ENCODE peak calls at places on chromosomes 12 and 14, in ten cellular contexts. F is ovary; V is PC-3; U is vagina; B is brain microvascular endothelial cell; O is DND-41; X is right lobe of liver; Q is sigmoid colon; L is CD4-positive, CD25-positive, alpha-beta regulatory T cell; M is keratinocyte. A is an unnamed sample. For H3K27me3 and H3K36me3, the result is how much of the 10 kb centered on the place peaks cover.

GRCh38 chr14:78737606-78738005 is 567.4 kb downstream of the NRXN3 start:
- DNase-seq in M (no peak), F (no peak), Q (no peak), X (no peak), V (no peak), O (no peak), U (no peak), B (no peak), L (no peak), A (no peak)

GRCh38 chr12:15858348-15858747 is 23.8 kb upstream of the STRAP start:
- DNase-seq in V (no peak), O (no peak), Q (no peak), F (no peak), X (no peak), U (no peak), B (no peak), L (no peak), M (no peak), A (no peak)

GRCh38 chr14:76924363-76925151 is 98.3 kb downstream of the LRRC74A start:
- DNase-seq in Q (no peak), V (no peak), U (no peak), F (no peak), O (peak), L (peak), X (no peak), M (no peak), B (peak), A (no peak)

GRCh38 chr14:35247777-35248475 is 44.3 kb upstream of the PSMA6 start:
- DNase-seq in F (no peak), L (no peak), M (no peak), X (no peak), B (no peak), U (no peak), Q (no peak), O (no peak), V (no peak), A (no peak)

GRCh38 chr14:96624661-96625435 is 122.7 kb downstream of the PAPOLA start:
- DNase-seq in L (no peak), V (no peak), B (no peak), F (no peak), M (no peak), Q (no peak), O (no peak), U (no peak), X (no peak), A (no peak)

GRCh38 chr14:65003394-65003793 is 16.7 kb downstream of the FNTB start:
- DNase-seq in L (no peak), M (no peak), U (no peak), F (no peak), Q (no peak), V (no peak), B (no peak), X (no peak), O (no peak), A (no peak)

GRCh38 chr14:44962573-44963528 is 861 bp downstream of the TOGARAM1 start:
- DNase-seq in F (peak), B (peak), U (peak), M (no peak), L (no peak), O (no peak), Q (peak), V (peak), X (peak), A (peak)

GRCh38 chr14:77007339-77007974 is 21.1 kb downstream of the IRF2BPL start:
- DNase-seq in L (no peak), F (no peak), Q (no peak), O (no peak), X (peak), V (no peak), M (no peak), U (no peak), B (no peak), A (no peak)

GRCh38 chr14:21494902-21495762 is 16.0 kb downstream of the METTL3 start:
- DNase-seq in L (no peak), B (no peak), M (no peak), Q (no peak), X (no peak), V (no peak), U (no peak), F (no peak), O (no peak), A (no peak)

GRCh38 chr12:110826592-110827200 is 20.1 kb upstream of the CCDC63 start:
- DNase-seq in L (peak), U (no peak), F (peak), X (peak), M (peak), O (peak), B (peak), V (peak), Q (peak), A (peak)

GRCh38 chr14:104882325-104882973 is 17.4 kb downstream of the CEP170B start:
- DNase-seq in B (no peak), M (peak), L (no peak), Q (no peak), O (peak), U (no peak), F (no peak), X (no peak), V (peak), A (peak)

GRCh38 chr14:104465482-104466390 is 113.8 kb upstream of the C14orf180 start:
- DNase-seq in Q (no peak), O (no peak), L (no peak), F (no peak), V (no peak), X (no peak), U (peak), B (no peak), M (no peak), A (no peak)

GRCh38 chr14:76168531-76168930 is 16.8 kb downstream of the GPATCH2L start:
- DNase-seq in Q (no peak), B (no peak), X (no peak), O (no peak), V (peak), U (no peak), L (no peak), M (no peak), F (no peak), A (no peak)

DNA sequence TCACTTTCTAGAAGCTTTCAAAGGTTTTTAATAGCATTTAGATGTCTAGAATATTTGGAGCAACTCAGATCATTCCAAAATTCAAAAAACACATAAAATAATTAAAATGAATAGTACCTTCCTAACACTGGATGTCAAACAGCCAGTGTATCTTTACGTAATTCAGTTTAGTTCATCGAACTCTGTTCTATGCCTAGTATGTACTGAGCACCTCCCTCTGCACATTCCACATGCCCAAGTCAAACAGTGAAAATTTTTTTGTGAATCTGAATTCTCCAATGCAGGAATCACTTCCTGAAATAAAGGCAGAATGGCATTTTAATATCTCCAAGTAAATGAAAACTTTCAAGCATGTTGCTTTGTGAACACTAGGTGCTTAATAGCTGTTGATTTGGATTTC is 192.3 kb downstream of the C12orf42 start:
- DNase-seq in Q (no peak), X (no peak), M (no peak), F (no peak), L (no peak), O (no peak), V (no peak), B (no peak), U (no peak), A (no peak)
- H3K27me3 ChIP-seq in Q (under half), X (under half), M (under half), F (under half), L (under half), O (under half), V (under half), B (under half), U (under half), A (under half)

DNA sequence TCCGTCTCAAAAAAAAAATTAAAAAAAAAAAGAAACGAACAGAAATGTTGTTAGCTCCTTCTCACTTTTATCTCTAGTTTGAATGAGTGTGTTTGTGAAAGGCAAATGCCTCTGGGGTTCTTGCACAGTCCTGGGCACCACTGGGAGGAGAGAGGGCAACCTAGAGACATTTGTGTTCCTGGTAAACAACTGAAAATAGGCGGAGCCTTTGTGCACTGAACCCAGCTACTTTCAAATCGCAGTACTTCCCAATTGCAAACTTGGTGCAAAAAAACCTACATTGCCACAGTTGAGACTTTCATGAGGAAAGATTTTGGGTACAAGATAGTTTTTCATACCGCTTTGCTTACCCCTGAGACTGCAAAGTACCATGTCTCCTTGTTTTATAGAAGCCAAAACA is 430.0 kb downstream of the ZFP36L1 start:
- DNase-seq in Q (no peak), F (no peak), L (no peak), M (no peak), O (no peak), B (no peak), X (no peak), U (no peak), V (no peak), A (no peak)
- H3K4me3 ChIP-seq in Q (no peak), F (no peak), L (no peak), M (no peak), O (no peak), B (no peak), X (no peak), U (no peak), V (no peak), A (no peak)

DNA sequence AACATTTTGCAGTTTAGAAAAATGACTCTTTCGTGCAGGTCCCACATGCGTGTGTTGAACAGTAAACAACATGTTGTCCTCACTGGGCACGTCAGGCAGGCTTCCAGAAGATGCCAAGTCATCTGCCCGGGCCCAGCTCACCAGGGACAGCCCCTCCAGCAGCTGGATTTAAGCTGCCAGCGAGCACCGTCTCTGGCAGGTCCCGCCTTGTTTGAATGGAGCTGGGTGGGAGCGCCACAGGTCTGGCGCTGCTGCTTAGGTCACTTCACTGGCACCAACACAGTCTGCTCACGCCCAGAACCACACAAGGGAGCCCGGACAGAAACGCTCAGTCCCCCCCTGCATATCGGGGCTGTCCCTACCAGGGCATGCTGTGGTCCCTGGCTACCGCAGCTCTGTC is 33.1 kb upstream of the MMP17 start:
- DNase-seq in B (no peak), U (no peak), V (no peak), O (no peak), X (no peak), L (no peak), Q (no peak), M (no peak), F (no peak), A (no peak)
- H3K36me3 ChIP-seq in B (under half), U (under half), V (under half), O (half or more), X (under half), L (half or more), Q (half or more), M (under half), F (under half), A (under half)

GRCh38 chr12:4951601-4952000 is 41.9 kb downstream of the KCNA1 start:
- DNase-seq in V (no peak), O (no peak), Q (no peak), F (no peak), X (no peak), L (no peak), M (no peak), B (no peak), U (no peak), A (no peak)
- H3K27me3 ChIP-seq in V (under half), O (half or more), Q (under half), F (under half), X (under half), L (under half), M (under half), B (under half), U (under half), A (under half)

GRCh38 chr12:544941-545635 is 85.3 kb downstream of the B4GALNT3 start:
- DNase-seq in O (no peak), B (no peak), F (no peak), M (no peak), Q (no peak), X (no peak), V (no peak), L (no peak), U (no peak), A (no peak)

GRCh38 chr12:547883-548470 is 88.2 kb downstream of the B4GALNT3 start:
- DNase-seq in F (no peak), V (no peak), M (no peak), U (no peak), B (no peak), Q (no peak), X (no peak), L (no peak), O (no peak), A (no peak)

GRCh38 chr12:546265-546919 is 86.7 kb downstream of the B4GALNT3 start:
- DNase-seq in M (no peak), X (no peak), Q (no peak), O (no peak), F (no peak), B (no peak), U (no peak), V (no peak), L (no peak), A (no peak)

GRCh38 chr12:545835-546234 is 86.1 kb downstream of the B4GALNT3 start:
- DNase-seq in L (no peak), Q (no peak), B (no peak), X (no peak), O (no peak), F (no peak), V (no peak), U (no peak), M (no peak), A (no peak)

GRCh38 chr12:546920-547845 is 87.4 kb downstream of the B4GALNT3 start:
- DNase-seq in F (peak), X (peak), U (no peak), O (peak), V (peak), Q (no peak), L (peak), M (no peak), B (no peak), A (peak)
- H3K4me3 ChIP-seq in F (no peak), X (no peak), U (no peak), O (peak), V (no peak), Q (no peak), L (no peak), M (no peak), B (no peak), A (peak)

DNA sequence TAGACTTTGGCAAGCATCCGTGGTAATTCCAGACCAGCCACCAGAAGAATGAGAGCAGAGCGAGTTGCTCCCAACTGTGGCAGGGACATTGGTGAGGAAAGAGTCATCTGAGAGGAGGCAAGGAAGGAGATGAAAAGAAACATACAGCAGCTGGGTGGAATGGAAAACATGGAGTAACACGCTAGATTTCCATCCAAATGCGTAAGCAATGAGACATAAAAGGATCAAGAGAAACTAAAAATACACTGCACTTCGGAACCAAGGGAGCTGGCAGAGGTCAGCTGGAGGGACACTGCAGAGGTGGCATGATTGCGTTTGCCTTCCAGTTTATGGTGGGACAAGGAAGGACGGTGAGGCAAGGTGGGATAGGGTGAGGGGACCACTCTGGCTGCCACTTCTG is 82.9 kb downstream of the DDX51 start:
- DNase-seq in F (no peak), U (no peak), O (no peak), L (no peak), B (no peak), Q (no peak), M (no peak), X (no peak), V (no peak), A (no peak)
- H3K36me3 ChIP-seq in F (under half), U (half or more), O (half or more), L (half or more), B (under half), Q (under half), M (under half), X (under half), V (under half), A (half or more)

DNA sequence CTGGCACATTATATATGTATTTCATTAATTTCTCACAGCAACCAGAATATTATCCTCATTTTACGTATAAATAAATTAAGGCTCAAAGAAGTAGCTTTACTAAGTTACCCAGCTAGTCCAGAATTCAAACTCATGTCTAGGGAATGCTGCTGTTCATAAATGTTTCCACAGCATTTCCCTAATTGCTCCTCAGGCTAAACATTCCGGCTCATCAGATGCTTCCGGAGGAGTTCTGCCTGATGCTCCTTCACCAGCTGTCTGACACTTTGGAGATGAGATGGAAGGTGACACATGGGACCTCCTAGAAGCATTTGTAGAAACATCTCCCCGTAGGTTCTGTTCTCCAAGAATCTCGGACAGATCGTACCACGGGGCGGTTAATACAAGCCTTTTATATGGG is 12.1 kb downstream of the KRT85 start:
- DNase-seq in B (no peak), U (no peak), V (no peak), L (no peak), Q (no peak), O (no peak), X (no peak), F (no peak), M (no peak), A (no peak)
- H3K27me3 ChIP-seq in B (under half), U (under half), V (under half), L (under half), Q (under half), O (under half), X (under half), F (under half), M (under half), A (under half)

DNA sequence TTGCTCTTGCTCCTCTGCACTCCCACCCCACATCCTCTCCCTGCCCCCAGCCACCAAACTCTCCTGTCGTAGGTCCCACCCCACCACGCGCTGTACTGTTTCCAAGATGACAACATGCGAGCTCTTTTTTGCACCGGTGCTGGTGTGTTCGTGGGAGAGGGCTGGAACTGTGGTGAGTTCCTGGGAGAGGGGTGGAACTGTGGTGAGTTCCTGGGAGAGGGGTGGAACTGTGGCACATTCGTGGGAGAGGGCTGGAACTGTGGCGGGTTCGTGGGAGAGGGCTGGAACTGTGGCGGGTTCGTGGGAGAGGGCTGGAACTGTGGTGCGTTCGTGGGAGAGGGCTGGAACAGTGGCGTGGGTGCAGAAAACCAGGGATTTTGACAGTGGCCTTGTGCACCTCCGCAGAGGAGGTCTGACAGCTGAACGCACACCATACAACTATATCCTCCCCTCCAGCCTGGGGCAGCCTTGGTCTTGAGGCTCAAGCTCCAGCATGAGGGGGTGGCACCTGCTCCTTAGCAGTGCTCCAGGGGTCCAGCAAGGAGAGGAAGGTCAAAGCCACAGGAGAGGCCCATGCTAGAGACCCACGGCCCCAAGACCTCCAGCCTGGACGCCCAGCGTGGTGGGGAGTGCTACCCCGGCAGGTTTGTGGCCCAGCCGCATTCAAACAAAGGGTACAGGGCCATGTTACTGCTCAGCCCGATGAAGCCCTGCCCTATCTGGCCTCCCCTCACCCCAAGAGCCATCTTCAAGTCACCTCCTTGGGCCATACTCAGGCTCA is 50.1 kb downstream of the ACTN1 start:
- DNase-seq in X (peak), L (no peak), B (no peak), Q (no peak), M (no peak), U (no peak), F (no peak), O (no peak), V (no peak), A (no peak)
- H3K4me3 ChIP-seq in X (no peak), L (no peak), B (no peak), Q (peak), M (no peak), U (no peak), F (no peak), O (no peak), V (no peak), A (no peak)

GRCh38 chr14:90405101-90405500 is 8.3 kb downstream of the CALM1 start:
- DNase-seq in Q (no peak), O (no peak), U (no peak), B (no peak), L (no peak), V (no peak), X (no peak), F (no peak), M (no peak), A (no peak)

GRCh38 chr14:90408713-90409112 is 11.9 kb downstream of the CALM1 start:
- DNase-seq in O (no peak), M (no peak), B (peak), Q (no peak), F (no peak), U (no peak), L (no peak), V (no peak), X (no peak), A (no peak)

GRCh38 chr14:90405755-90406154 is 8.9 kb downstream of the CALM1 start:
- DNase-seq in X (no peak), Q (no peak), U (no peak), B (no peak), O (no peak), L (no peak), V (no peak), F (no peak), M (no peak), A (no peak)

GRCh38 chr14:90409209-90409730 is 12.4 kb downstream of the CALM1 start:
- DNase-seq in U (no peak), X (no peak), B (peak), O (no peak), L (no peak), V (peak), Q (peak), M (no peak), F (no peak), A (peak)

DNA sequence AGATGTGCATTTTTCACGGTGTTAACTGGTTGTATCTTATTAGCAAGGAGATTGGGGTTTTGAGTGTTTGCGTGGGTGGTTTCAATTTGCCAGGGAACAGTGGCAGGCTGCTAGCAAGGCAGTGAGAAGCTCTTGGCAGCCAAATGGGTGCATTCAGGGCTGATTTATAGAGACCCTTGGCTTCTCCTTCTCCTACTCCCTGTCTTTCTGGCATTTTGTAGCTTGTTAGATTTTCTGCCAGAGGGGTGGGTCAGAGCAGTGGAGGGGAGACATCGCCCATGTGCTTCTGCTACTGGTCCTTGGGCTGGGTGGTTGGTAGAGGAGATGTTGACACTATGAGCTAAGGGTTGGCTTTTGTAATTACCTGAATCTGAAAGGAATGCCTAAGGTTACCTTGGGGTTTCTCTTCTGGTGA is 9.6 kb downstream of the CALM1 start:
- DNase-seq in V (no peak), Q (peak), U (no peak), O (no peak), L (no peak), F (no peak), M (no peak), B (no peak), X (no peak), A (no peak)
- H3K36me3 ChIP-seq in V (under half), Q (under half), U (half or more), O (half or more), L (half or more), F (under half), M (under half), B (half or more), X (half or more), A (under half)

A was measured in psoas muscle.